ENCODE peak calls at places on chromosome 4, in seven cellular contexts. One of them, this sample, is unnamed.

GRCh38 chr4:127240721-127241120 is 392.0 kb upstream of the INTU start:
- DNase-seq in GM23248: peak; percentile 10
- DNase-seq in colonic mucosa: no peak
- DNase-seq in dorsolateral prefrontal cortex: no peak
- DNase-seq in AG04450: no peak
- DNase-seq in MM.1S: no peak
- DNase-seq in K562: no peak
- DNase-seq in this sample: no peak

GRCh38 chr4:156976147-156976546 is 4.5 kb upstream of the PDGFC start:
- DNase-seq in GM23248: peak; percentile 73
- DNase-seq in colonic mucosa: no peak
- DNase-seq in dorsolateral prefrontal cortex: no peak
- DNase-seq in AG04450: peak; percentile 57
- DNase-seq in MM.1S: no peak
- DNase-seq in K562: no peak
- DNase-seq in this sample: peak; percentile 36

GRCh38 chr4:134906404-134907023 is 704.9 kb upstream of the PABPC4L start:
- DNase-seq in GM23248: no peak
- DNase-seq in colonic mucosa: no peak
- DNase-seq in dorsolateral prefrontal cortex: no peak
- DNase-seq in AG04450: no peak
- DNase-seq in MM.1S: peak; percentile 26
- DNase-seq in K562: no peak
- DNase-seq in this sample: no peak

GRCh38 chr4:66300336-66300934 is 630.1 kb upstream of the EPHA5 start:
- DNase-seq in GM23248: no peak
- DNase-seq in colonic mucosa: no peak
- DNase-seq in dorsolateral prefrontal cortex: no peak
- DNase-seq in AG04450: no peak
- DNase-seq in MM.1S: no peak
- DNase-seq in K562: no peak
- DNase-seq in this sample: no peak

GRCh38 chr4:65865489-65865888 is 195.2 kb upstream of the EPHA5 start:
- DNase-seq in GM23248: peak; percentile 31
- DNase-seq in colonic mucosa: no peak
- DNase-seq in dorsolateral prefrontal cortex: no peak
- DNase-seq in AG04450: no peak
- DNase-seq in MM.1S: no peak
- DNase-seq in K562: no peak
- DNase-seq in this sample: no peak

GRCh38 chr4:78684196-78685079 is 91.7 kb upstream of the BMP2K start:
- DNase-seq in GM23248: no peak
- DNase-seq in colonic mucosa: no peak
- DNase-seq in dorsolateral prefrontal cortex: no peak
- DNase-seq in AG04450: no peak
- DNase-seq in MM.1S: no peak
- DNase-seq in K562: no peak
- DNase-seq in this sample: peak; percentile 18

GRCh38 chr4:184514121-184514988 is 40.0 kb upstream of the IRF2 start:
- DNase-seq in GM23248: peak; percentile 98
- DNase-seq in colonic mucosa: peak; percentile 37
- DNase-seq in dorsolateral prefrontal cortex: peak; percentile 71
- DNase-seq in AG04450: peak; percentile 78
- DNase-seq in MM.1S: no peak
- DNase-seq in K562: peak; percentile 26
- DNase-seq in this sample: peak; percentile 35

GRCh38 chr4:948101-948935 is 16.1 kb downstream of the TMEM175 start:
- DNase-seq in GM23248: no peak
- DNase-seq in colonic mucosa: no peak
- DNase-seq in dorsolateral prefrontal cortex: no peak
- DNase-seq in AG04450: no peak
- DNase-seq in MM.1S: no peak
- DNase-seq in K562: no peak
- DNase-seq in this sample: no peak

GRCh38 chr4:82138376-82138775 is 235.4 kb downstream of the HNRNPD start:
- DNase-seq in GM23248: peak; percentile 21
- DNase-seq in colonic mucosa: no peak
- DNase-seq in dorsolateral prefrontal cortex: no peak
- DNase-seq in AG04450: no peak
- DNase-seq in MM.1S: no peak
- DNase-seq in K562: no peak
- DNase-seq in this sample: peak; percentile 25

GRCh38 chr4:112287258-112287873 is 1.7 kb upstream of the TIFA start:
- DNase-seq in GM23248: no peak
- DNase-seq in colonic mucosa: no peak
- DNase-seq in dorsolateral prefrontal cortex: no peak
- DNase-seq in AG04450: no peak
- DNase-seq in MM.1S: no peak
- DNase-seq in K562: no peak
- DNase-seq in this sample: no peak

GRCh38 chr4:74092957-74093356 is 6.0 kb downstream of the CXCL2 start:
- DNase-seq in GM23248: no peak
- DNase-seq in colonic mucosa: no peak
- DNase-seq in dorsolateral prefrontal cortex: no peak
- DNase-seq in AG04450: no peak
- DNase-seq in MM.1S: no peak
- DNase-seq in K562: no peak
- DNase-seq in this sample: peak; percentile 61

GRCh38 chr4:30720021-30720655 is at the start of gene PCDH7:
- DNase-seq in GM23248: peak; percentile 71
- DNase-seq in colonic mucosa: peak; percentile 30
- DNase-seq in dorsolateral prefrontal cortex: peak; percentile 54
- DNase-seq in AG04450: no peak
- DNase-seq in MM.1S: no peak
- DNase-seq in K562: no peak
- DNase-seq in this sample: peak; percentile 17

GRCh38 chr4:97104006-97104405 is 1039.3 kb downstream of the STPG2 start:
- DNase-seq in GM23248: no peak
- DNase-seq in colonic mucosa: no peak
- DNase-seq in dorsolateral prefrontal cortex: no peak
- DNase-seq in AG04450: no peak
- DNase-seq in MM.1S: no peak
- DNase-seq in K562: no peak
- DNase-seq in this sample: no peak

GRCh38 chr4:72935462-72935861 is 134.1 kb downstream of the COX18 start:
- DNase-seq in GM23248: no peak
- DNase-seq in colonic mucosa: no peak
- DNase-seq in dorsolateral prefrontal cortex: no peak
- DNase-seq in AG04450: no peak
- DNase-seq in MM.1S: no peak
- DNase-seq in K562: no peak
- DNase-seq in this sample: peak; percentile 48

GRCh38 chr4:53508446-53508845 is 82.8 kb downstream of the LNX1 start:
- DNase-seq in GM23248: peak; percentile 70
- DNase-seq in colonic mucosa: no peak
- DNase-seq in dorsolateral prefrontal cortex: no peak
- DNase-seq in AG04450: peak; percentile 55
- DNase-seq in MM.1S: no peak
- DNase-seq in K562: no peak
- DNase-seq in this sample: no peak

GRCh38 chr4:89860971-89861370 is 24.0 kb upstream of the SNCA start:
- DNase-seq in GM23248: no peak
- DNase-seq in colonic mucosa: no peak
- DNase-seq in dorsolateral prefrontal cortex: no peak
- DNase-seq in AG04450: no peak
- DNase-seq in MM.1S: no peak
- DNase-seq in K562: no peak
- DNase-seq in this sample: no peak

GRCh38 chr4:103046416-103047290 is 27.1 kb upstream of the SLC9B1 start:
- DNase-seq in GM23248: peak; percentile 60
- DNase-seq in colonic mucosa: peak; percentile 22
- DNase-seq in dorsolateral prefrontal cortex: no peak
- DNase-seq in AG04450: no peak
- DNase-seq in MM.1S: peak; percentile 56
- DNase-seq in K562: peak; percentile 63
- DNase-seq in this sample: peak; percentile 64

GRCh38 chr4:135515295-135515694 is 1313.7 kb upstream of the PABPC4L start:
- DNase-seq in GM23248: no peak
- DNase-seq in colonic mucosa: no peak
- DNase-seq in dorsolateral prefrontal cortex: no peak
- DNase-seq in AG04450: no peak
- DNase-seq in MM.1S: no peak
- DNase-seq in K562: no peak
- DNase-seq in this sample: no peak

GRCh38 chr4:108168672-108169562 is at the start of gene LEF1:
- DNase-seq in GM23248: peak; percentile 51
- DNase-seq in colonic mucosa: peak; percentile 25
- DNase-seq in dorsolateral prefrontal cortex: no peak
- DNase-seq in AG04450: no peak
- DNase-seq in MM.1S: peak; percentile 90
- DNase-seq in K562: peak; percentile 74
- DNase-seq in this sample: no peak

GRCh38 chr4:187251896-187252295 is 528.2 kb upstream of the FAT1 start:
- DNase-seq in GM23248: no peak
- DNase-seq in colonic mucosa: no peak
- DNase-seq in dorsolateral prefrontal cortex: no peak
- DNase-seq in AG04450: no peak
- DNase-seq in MM.1S: no peak
- DNase-seq in K562: no peak
- DNase-seq in this sample: no peak

GRCh38 chr4:8586671-8587468 is 5.7 kb upstream of the CPZ start:
- DNase-seq in GM23248: no peak
- DNase-seq in colonic mucosa: no peak
- DNase-seq in dorsolateral prefrontal cortex: no peak
- DNase-seq in AG04450: no peak
- DNase-seq in MM.1S: peak; percentile 36
- DNase-seq in K562: no peak
- DNase-seq in this sample: no peak

GRCh38 chr4:87066403-87067119 is 131.8 kb downstream of the AFF1 start:
- DNase-seq in GM23248: no peak
- DNase-seq in colonic mucosa: no peak
- DNase-seq in dorsolateral prefrontal cortex: no peak
- DNase-seq in AG04450: no peak
- DNase-seq in MM.1S: no peak
- DNase-seq in K562: peak; percentile 29
- DNase-seq in this sample: no peak

DNA sequence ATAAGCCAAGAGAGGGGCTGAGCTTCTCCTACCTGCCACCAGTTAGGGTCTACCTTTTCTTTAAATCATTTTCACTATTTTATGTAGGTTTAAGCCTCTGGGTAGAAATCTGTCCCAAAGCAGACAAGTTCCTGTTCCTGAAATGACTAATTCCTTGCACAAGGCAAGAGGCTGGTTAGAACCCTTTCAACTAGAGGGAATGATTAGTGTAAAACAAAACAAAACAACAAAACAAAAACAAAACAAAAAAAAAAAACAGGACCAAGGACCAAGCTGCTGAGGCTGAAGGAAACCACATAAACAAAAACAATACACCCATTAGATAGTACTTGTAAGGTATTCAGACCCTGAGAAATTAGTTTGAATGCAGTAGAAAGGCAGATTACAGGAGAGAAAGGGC is 62.7 kb downstream of the MAML3 start:
- DNase-seq in GM23248: peak; percentile 46
- DNase-seq in colonic mucosa: no peak
- DNase-seq in dorsolateral prefrontal cortex: no peak
- DNase-seq in AG04450: no peak
- DNase-seq in MM.1S: no peak
- DNase-seq in K562: no peak
- DNase-seq in this sample: peak; percentile 46
- H3K27ac ChIP-seq in GM23248: no peak overlapping the region
- H3K27ac ChIP-seq in colonic mucosa: no peak overlapping the region
- H3K27ac ChIP-seq in dorsolateral prefrontal cortex: no peak overlapping the region
- H3K27ac ChIP-seq in AG04450: no peak overlapping the region
- H3K27ac ChIP-seq in MM.1S: no peak overlapping the region
- H3K27ac ChIP-seq in K562: no peak overlapping the region
- H3K27ac ChIP-seq in this sample: peak overlapping the region; percentile 84

DNA sequence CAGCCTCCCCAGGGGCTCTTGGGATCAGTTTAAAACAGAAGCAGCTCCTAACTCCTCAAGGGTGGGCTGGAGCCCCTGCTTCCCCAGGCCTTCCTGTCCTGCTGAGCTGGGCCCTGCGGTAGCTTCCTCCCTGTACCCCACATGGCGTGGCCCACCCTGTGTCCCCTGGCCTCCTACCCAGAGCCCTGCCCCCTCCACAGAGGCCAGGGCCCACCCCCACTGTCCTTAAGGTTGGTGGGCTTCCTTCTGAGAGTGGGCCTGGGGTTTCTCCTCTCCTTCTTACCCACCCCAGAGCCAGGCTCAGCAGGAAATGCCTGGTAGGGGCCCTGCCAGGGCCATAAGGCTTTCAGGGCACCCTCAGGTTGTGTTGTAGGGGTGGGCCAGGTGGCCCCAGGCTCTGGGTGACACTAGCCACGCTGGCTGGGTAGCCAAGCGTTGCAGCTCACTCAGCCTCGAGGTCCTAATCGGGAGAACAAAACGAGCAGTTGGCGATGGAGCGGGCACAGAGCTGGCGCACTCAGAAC is 11.6 kb downstream of the SH3BP2 start:
- DNase-seq in GM23248: no peak
- DNase-seq in colonic mucosa: no peak
- DNase-seq in dorsolateral prefrontal cortex: no peak
- DNase-seq in AG04450: no peak
- DNase-seq in MM.1S: no peak
- DNase-seq in K562: no peak
- DNase-seq in this sample: no peak
- H3K27ac ChIP-seq in GM23248: no peak overlapping the region
- H3K27ac ChIP-seq in colonic mucosa: no peak overlapping the region
- H3K27ac ChIP-seq in dorsolateral prefrontal cortex: no peak overlapping the region
- H3K27ac ChIP-seq in AG04450: no peak overlapping the region
- H3K27ac ChIP-seq in MM.1S: no peak overlapping the region
- H3K27ac ChIP-seq in K562: no peak overlapping the region
- H3K27ac ChIP-seq in this sample: no peak overlapping the region

GRCh38 chr4:40998680-40999358 is 215.5 kb downstream of the APBB2 start:
- DNase-seq in GM23248: peak; percentile 33
- DNase-seq in colonic mucosa: no peak
- DNase-seq in dorsolateral prefrontal cortex: no peak
- DNase-seq in AG04450: no peak
- DNase-seq in MM.1S: no peak
- DNase-seq in K562: no peak
- DNase-seq in this sample: no peak
- H3K27ac ChIP-seq in GM23248: no peak overlapping the region
- H3K27ac ChIP-seq in colonic mucosa: no peak overlapping the region
- H3K27ac ChIP-seq in dorsolateral prefrontal cortex: no peak overlapping the region
- H3K27ac ChIP-seq in AG04450: no peak overlapping the region
- H3K27ac ChIP-seq in MM.1S: no peak overlapping the region
- H3K27ac ChIP-seq in K562: no peak overlapping the region
- H3K27ac ChIP-seq in this sample: no peak overlapping the region

DNA sequence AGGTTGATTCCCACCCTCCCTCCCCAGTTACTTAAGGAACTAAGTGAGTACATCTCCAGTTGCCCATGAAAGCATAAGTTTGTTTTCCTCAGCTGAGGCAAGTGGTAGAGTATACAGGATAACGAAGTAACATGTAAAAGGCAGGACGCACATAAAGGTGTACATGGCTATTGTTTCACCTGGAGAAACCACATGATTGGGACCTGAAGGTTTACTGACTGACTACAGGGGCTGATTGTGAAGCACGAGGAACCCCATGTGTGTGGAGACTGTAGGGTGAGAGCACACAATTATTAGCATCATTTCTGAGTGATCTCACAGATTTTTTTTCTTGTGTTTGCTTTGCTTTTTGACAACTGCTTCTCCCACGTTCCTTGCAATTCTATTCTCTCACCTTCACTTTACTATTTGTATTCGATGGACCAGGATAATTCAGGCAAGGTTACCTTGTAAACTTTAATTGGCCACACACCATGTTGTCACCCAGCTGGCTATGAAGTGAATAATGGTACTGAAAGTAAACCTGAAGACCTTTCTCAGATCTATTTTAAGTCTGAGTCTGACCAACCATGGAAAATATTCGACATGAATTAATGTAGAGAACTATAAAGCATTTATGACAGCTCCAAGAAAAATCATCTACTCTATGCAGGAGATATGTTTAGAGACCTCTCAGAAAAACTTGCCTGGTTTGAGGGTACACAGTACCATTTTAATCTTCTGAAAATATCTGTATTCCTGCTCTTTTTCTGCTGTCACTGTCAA is 102.5 kb upstream of the MYOZ2 start:
- DNase-seq in GM23248: no peak
- DNase-seq in colonic mucosa: no peak
- DNase-seq in dorsolateral prefrontal cortex: no peak
- DNase-seq in AG04450: no peak
- DNase-seq in MM.1S: peak; percentile 55
- DNase-seq in K562: no peak
- DNase-seq in this sample: no peak
- H3K27ac ChIP-seq in GM23248: no peak overlapping the region
- H3K27ac ChIP-seq in colonic mucosa: no peak overlapping the region
- H3K27ac ChIP-seq in dorsolateral prefrontal cortex: no peak overlapping the region
- H3K27ac ChIP-seq in AG04450: no peak overlapping the region
- H3K27ac ChIP-seq in MM.1S: no peak overlapping the region
- H3K27ac ChIP-seq in K562: no peak overlapping the region
- H3K27ac ChIP-seq in this sample: no peak overlapping the region

This sample was measured in trophoblast cell.